ENCODE peak calls at places on chromosome 3, in eight cellular contexts. Q is WTC11; G is stimulated activated CD4-positive, alpha-beta T cell treated with anti-CD3 and anti-CD28 coated beads, TNF-alpha, amount 100 ng/mL, for 1 hour; T is brain pericyte; H is NCI-H460; X is globus pallidus; E is T-helper 1 cell; C is ELR. N is an unnamed sample.

GRCh38 chr3:65006300-65006739 is 318.5 kb upstream of the ADAMTS9 start:
- DNase-seq in T (no peak), H (no peak), Q (no peak), G (no peak), C (peak; percentile 4), X (no peak), E (no peak), N (no peak)

GRCh38 chr3:63519426-63519825 is 133.0 kb upstream of the SNTN start:
- DNase-seq in H (no peak), E (no peak), Q (no peak), C (peak; percentile 6), T (no peak), X (no peak), G (no peak), N (no peak)

GRCh38 chr3:12049675-12050074 is 45.5 kb downstream of the SYN2 start:
- DNase-seq in G (no peak), X (no peak), T (no peak), C (peak; percentile 13), Q (no peak), H (peak; percentile 2), E (no peak), N (no peak)

GRCh38 chr3:70753572-70753971 is 441.1 kb upstream of the MDFIC2 start:
- DNase-seq in T (no peak), C (no peak), G (no peak), Q (peak; percentile 12), X (no peak), E (no peak), H (no peak), N (no peak)

GRCh38 chr3:42094128-42094527 is 3.0 kb downstream of the TRAK1 start:
- DNase-seq in H (no peak), C (no peak), E (no peak), X (no peak), Q (no peak), G (no peak), T (no peak), N (no peak)

GRCh38 chr3:15497984-15498383 is 23.5 kb downstream of the COLQ start:
- DNase-seq in T (no peak), H (no peak), E (no peak), Q (no peak), C (no peak), X (no peak), G (no peak), N (no peak)

GRCh38 chr3:64048631-64049061 is 25.4 kb upstream of the PSMD6 start:
- DNase-seq in C (peak; percentile 34), Q (no peak), E (no peak), H (no peak), T (no peak), X (no peak), G (no peak), N (no peak)

GRCh38 chr3:78647735-78648134 is 1120.1 kb downstream of the ROBO1 start:
- DNase-seq in H (no peak), G (no peak), Q (no peak), X (no peak), E (no peak), T (no peak), C (peak; percentile 24), N (no peak)

GRCh38 chr3:156298938-156299337 is 178.6 kb downstream of the KCNAB1 start:
- DNase-seq in X (peak; percentile 63), T (no peak), G (no peak), H (no peak), Q (no peak), C (no peak), E (no peak), N (no peak)

GRCh38 chr3:13850161-13850945 is 29.5 kb downstream of the WNT7A start:
- DNase-seq in H (no peak), X (no peak), T (no peak), G (no peak), E (no peak), Q (peak; percentile 29), C (peak; percentile 72), N (peak; percentile 66)

GRCh38 chr3:115912372-115912771 is 289.1 kb downstream of the GAP43 start:
- DNase-seq in E (no peak), X (peak; percentile 35), T (no peak), H (no peak), C (no peak), Q (no peak), G (no peak), N (no peak)

GRCh38 chr3:85535517-85535916 is 576.7 kb downstream of the CADM2 start:
- DNase-seq in C (no peak), Q (no peak), X (peak; percentile 47), T (no peak), E (no peak), H (no peak), G (no peak), N (no peak)

GRCh38 chr3:129625071-129625874 is 18.8 kb upstream of the PLXND1 start:
- DNase-seq in T (no peak), H (no peak), Q (peak; percentile 60), G (no peak), E (no peak), X (no peak), C (peak; percentile 48), N (peak; percentile 53)

GRCh38 chr3:116148881-116149530 is 296.3 kb downstream of the LSAMP start:
- DNase-seq in C (peak; percentile 59), H (no peak), T (no peak), X (no peak), E (no peak), Q (no peak), G (no peak), N (no peak)

GRCh38 chr3:179450321-179450720 is 949 bp downstream of the GNB4 start:
- DNase-seq in X (no peak), T (no peak), Q (no peak), G (no peak), H (no peak), E (no peak), C (peak; percentile 39), N (no peak)

GRCh38 chr3:28835751-28836150 is 445.1 kb upstream of the RBMS3 start:
- DNase-seq in H (no peak), C (peak; percentile 9), E (no peak), G (no peak), X (peak; percentile 17), Q (peak; percentile 28), T (no peak), N (no peak)

GRCh38 chr3:187368765-187369450 is 723 bp downstream of the RTP4 start:
- DNase-seq in X (peak; percentile 9), C (no peak), Q (no peak), H (no peak), T (no peak), G (no peak), E (peak; percentile 8), N (no peak)

GRCh38 chr3:18099611-18100010 is 325.5 kb downstream of the SATB1 start:
- DNase-seq in H (no peak), G (no peak), Q (no peak), X (no peak), C (peak; percentile 79), T (no peak), E (no peak), N (no peak)

GRCh38 chr3:196969001-196969659 is 497 bp upstream of the PIGZ start:
- DNase-seq in G (no peak), H (no peak), X (no peak), C (peak; percentile 63), T (no peak), E (peak; percentile 59), Q (no peak), N (peak; percentile 63)

GRCh38 chr3:151428386-151428785 is 32.5 kb downstream of the IGSF10 start:
- DNase-seq in C (no peak), E (no peak), T (no peak), H (no peak), X (no peak), Q (no peak), G (no peak), N (no peak)

GRCh38 chr3:161443921-161444457 is 52.6 kb upstream of the OTOL1 start:
- DNase-seq in X (no peak), Q (no peak), G (no peak), H (peak; percentile 13), E (no peak), T (no peak), C (no peak), N (no peak)

GRCh38 chr3:39718674-39719595 is 90.5 kb upstream of the MYRIP start:
- DNase-seq in T (no peak), C (peak; percentile 32), X (no peak), Q (no peak), E (no peak), G (no peak), H (no peak), N (no peak)

GRCh38 chr3:43691120-43692002 is 623 bp downstream of the ABHD5 start:
- DNase-seq in E (peak; percentile 43), G (no peak), X (no peak), T (no peak), Q (peak; percentile 81), H (no peak), C (peak; percentile 67), N (peak; percentile 80)

GRCh38 chr3:125767641-125768040 is 172.3 kb upstream of the OSBPL11 start:
- DNase-seq in X (no peak), H (no peak), Q (no peak), G (no peak), E (no peak), C (no peak), T (no peak), N (no peak)

GRCh38 chr3:123339302-123339701 is 109.6 kb downstream of the ADCY5 start:
- DNase-seq in E (no peak), Q (no peak), C (no peak), T (no peak), H (no peak), G (no peak), X (no peak), N (no peak)

GRCh38 chr3:168272343-168272984 is 176.7 kb upstream of the GOLIM4 start:
- DNase-seq in C (peak; percentile 17), G (no peak), E (no peak), T (no peak), X (no peak), H (no peak), Q (no peak), N (no peak)

GRCh38 chr3:146181181-146181580 is 20.2 kb upstream of the PLOD2 start:
- DNase-seq in E (no peak), X (no peak), C (no peak), H (no peak), T (no peak), Q (no peak), G (no peak), N (no peak)

GRCh38 chr3:64691051-64691450 is 3.3 kb upstream of the ADAMTS9 start:
- DNase-seq in C (peak; percentile 10), X (no peak), H (no peak), T (no peak), E (no peak), Q (no peak), G (no peak), N (no peak)

GRCh38 chr3:66644549-66644948 is 143.7 kb upstream of the LRIG1 start:
- DNase-seq in T (no peak), H (no peak), E (no peak), X (peak; percentile 17), G (no peak), C (no peak), Q (no peak), N (no peak)

GRCh38 chr3:66638717-66639116 is 137.9 kb upstream of the LRIG1 start:
- DNase-seq in C (peak; percentile 1), X (no peak), G (no peak), Q (no peak), T (no peak), H (no peak), E (no peak), N (no peak)

GRCh38 chr3:173275740-173276139 is 121.8 kb upstream of the NLGN1 start:
- DNase-seq in X (no peak), G (no peak), E (no peak), H (no peak), C (peak; percentile 13), T (no peak), Q (peak; percentile 46), N (no peak)

GRCh38 chr3:66390013-66390412 is 110.8 kb downstream of the LRIG1 start:
- DNase-seq in X (no peak), G (no peak), Q (no peak), H (no peak), T (no peak), C (no peak), E (no peak), N (no peak)

GRCh38 chr3:169541528-169541927 is 122.0 kb downstream of the MECOM start:
- DNase-seq in X (no peak), T (no peak), G (no peak), Q (no peak), C (no peak), E (no peak), H (no peak), N (no peak)

GRCh38 chr3:172919297-172919683 is 168.8 kb downstream of the ECT2 start:
- DNase-seq in X (no peak), E (no peak), H (no peak), G (no peak), Q (no peak), C (no peak), T (no peak), N (no peak)

N was measured in ecto neural progenitor cell.